ENCODE peak calls at places on chromosomes 16 and 17, in five cellular contexts. D is stimulated activated CD4-positive, alpha-beta T cell treated with anti-CD3 and anti-CD28 coated beads, Interleukin-1b, Interleukin-23, amount 100 ng/mL, for 1 hour; F is stomach; N is RWPE1; X is memory B cell. A is an unnamed sample.

GRCh38 chr17:33385133-33385532 is 92.0 kb upstream of the ASIC2 start:
- DNase-seq in D (no peak), F (no peak), N (no peak), X (no peak), A (peak)

GRCh38 chr17:60639019-60639330 is 38.7 kb upstream of the BCAS3 start:
- DNase-seq in F (no peak), D (no peak), X (no peak), N (no peak), A (no peak)

GRCh38 chr16:85789773-85790172 is 9.6 kb downstream of the EMC8 start:
- DNase-seq in N (no peak), D (no peak), X (no peak), F (no peak), A (no peak)

GRCh38 chr16:19938536-19938935 is 53.9 kb upstream of the GPRC5B start:
- DNase-seq in N (no peak), X (no peak), D (no peak), F (no peak), A (no peak)

GRCh38 chr16:50196736-50197135 is 43.6 kb downstream of the TENT4B start:
- DNase-seq in N (no peak), X (no peak), D (no peak), F (no peak), A (no peak)

GRCh38 chr17:51189628-51190027 is 23.4 kb downstream of the NME2 start:
- DNase-seq in X (no peak), D (no peak), N (no peak), F (no peak), A (no peak)

GRCh38 chr16:87045462-87046216 is 271.6 kb downstream of the C16orf95 start:
- DNase-seq in N (no peak), F (no peak), X (no peak), D (no peak), A (peak)

GRCh38 chr16:10684541-10685151 is 10.1 kb downstream of the TEKT5 start:
- DNase-seq in N (no peak), D (no peak), X (no peak), F (no peak), A (no peak)

GRCh38 chr16:31022574-31023251 is 10.6 kb upstream of the STX4 start:
- DNase-seq in D (no peak), F (no peak), N (no peak), X (no peak), A (no peak)

GRCh38 chr16:55285586-55285985 is 38.4 kb upstream of the IRX6 start:
- DNase-seq in F (no peak), N (no peak), X (no peak), D (no peak), A (no peak)

GRCh38 chr16:77657016-77657415 is 65.3 kb upstream of the NUDT7 start:
- DNase-seq in F (no peak), N (no peak), D (no peak), X (no peak), A (peak)

GRCh38 chr16:49788505-49788904 is 67.4 kb downstream of the ZNF423 start:
- DNase-seq in N (no peak), X (no peak), D (no peak), F (no peak), A (no peak)

GRCh38 chr16:79582789-79583188 is 17.7 kb downstream of the MAF start:
- DNase-seq in D (no peak), N (no peak), X (no peak), F (no peak), A (no peak)

GRCh38 chr17:296906-297690 is 55.5 kb downstream of the RPH3AL start:
- DNase-seq in D (no peak), F (no peak), X (no peak), N (no peak), A (no peak)

GRCh38 chr17:4509402-4509801 is 10.7 kb downstream of the SPNS2 start:
- DNase-seq in F (peak), X (no peak), D (no peak), N (no peak), A (no peak)

GRCh38 chr17:17107891-17108680 is 65.8 kb downstream of the MPRIP start:
- DNase-seq in F (peak), D (no peak), X (no peak), N (no peak), A (no peak)

GRCh38 chr17:15091825-15092224 is 173.3 kb downstream of the PMP22 start:
- DNase-seq in N (peak), D (no peak), X (no peak), F (no peak), A (no peak)

GRCh38 chr17:55110521-55110920 is 142.0 kb downstream of the STXBP4 start:
- DNase-seq in F (no peak), X (no peak), N (no peak), D (no peak), A (no peak)

GRCh38 chr17:42992872-42993271 is 5.3 kb upstream of the RPL27 start:
- DNase-seq in N (no peak), D (no peak), F (no peak), X (no peak), A (no peak)

GRCh38 chr16:50154369-50154947 is 1.4 kb downstream of the TENT4B start:
- DNase-seq in X (no peak), F (no peak), N (peak), D (no peak), A (no peak)

GRCh38 chr17:2264023-2264860 is 39.3 kb downstream of the SMG6 start:
- DNase-seq in D (no peak), F (no peak), N (no peak), X (no peak), A (no peak)

GRCh38 chr17:27244481-27245223 is 49.3 kb upstream of the WSB1 start:
- DNase-seq in D (no peak), X (no peak), F (no peak), N (peak), A (peak)

GRCh38 chr16:73037331-73037745 is 10.6 kb downstream of the ZFHX3 start:
- DNase-seq in N (no peak), F (peak), X (no peak), D (no peak), A (no peak)

GRCh38 chr16:14223632-14224031 is 152.5 kb downstream of the MRTFB start:
- DNase-seq in X (no peak), D (no peak), F (no peak), N (no peak), A (no peak)

GRCh38 chr17:42411321-42411820 is 11.7 kb downstream of the CAVIN1 start:
- DNase-seq in N (no peak), D (no peak), F (no peak), X (no peak), A (no peak)

GRCh38 chr17:6753006-6753445 is 2.8 kb upstream of the XAF1 start:
- DNase-seq in X (no peak), F (no peak), N (no peak), D (no peak), A (peak)

GRCh38 chr17:77118251-77118928 is 22.4 kb upstream of the SEC14L1 start:
- DNase-seq in F (no peak), D (no peak), X (no peak), N (peak), A (no peak)

GRCh38 chr17:33463887-33464286 is 170.8 kb upstream of the ASIC2 start:
- DNase-seq in F (no peak), X (no peak), D (no peak), N (no peak), A (no peak)

GRCh38 chr17:47731396-47731795 is 1.6 kb upstream of the TBX21 start:
- DNase-seq in F (no peak), D (no peak), X (no peak), N (no peak), A (no peak)

GRCh38 chr16:86517652-86518258 is 7.4 kb downstream of the FOXF1 start:
- DNase-seq in F (peak), D (no peak), X (no peak), N (peak), A (peak)

GRCh38 chr17:62950067-62950466 is 16.0 kb upstream of the TANC2 start:
- DNase-seq in F (peak), N (peak), X (no peak), D (no peak), A (no peak)

GRCh38 chr16:51133691-51134090 is 17.4 kb downstream of the SALL1 start:
- DNase-seq in N (no peak), D (no peak), F (no peak), X (no peak), A (no peak)

GRCh38 chr16:71288570-71288889 is 672 bp downstream of the CMTR2 start:
- DNase-seq in F (no peak), N (no peak), D (no peak), X (no peak), A (no peak)

GRCh38 chr16:71900336-71900735 is 5.0 kb downstream of the IST1 start:
- DNase-seq in D (no peak), N (no peak), X (no peak), F (no peak), A (no peak)